ENCODE peak calls at places on chromosomes 13 and 19, in four cellular contexts. One of them, this sample, is unnamed.

GRCh38 chr13:50417597-50417996 is 402.4 kb downstream of the KCNRG start:
- DNase-seq in WTC11: no peak
- DNase-seq in K562: no peak
- DNase-seq in H1: no peak
- DNase-seq in this sample: no peak

GRCh38 chr13:113638806-113639205 is 19.2 kb downstream of the ATP4B start:
- DNase-seq in WTC11: no peak
- DNase-seq in K562: no peak
- DNase-seq in H1: no peak
- DNase-seq in this sample: no peak

GRCh38 chr13:99335603-99336002 is 28.4 kb upstream of the GPR183 start:
- DNase-seq in WTC11: no peak
- DNase-seq in K562: no peak
- DNase-seq in H1: no peak
- DNase-seq in this sample: no peak

GRCh38 chr13:103140001-103140671 is 73.9 kb upstream of the SLC10A2 start:
- DNase-seq in WTC11: peak
- DNase-seq in K562: peak
- DNase-seq in H1: no peak
- DNase-seq in this sample: peak

GRCh38 chr13:34340534-34340933 is 522.6 kb downstream of the RFC3 start:
- DNase-seq in WTC11: no peak
- DNase-seq in K562: no peak
- DNase-seq in H1: no peak
- DNase-seq in this sample: no peak

GRCh38 chr19:38718747-38719543 is 25.3 kb downstream of the CAPN12 start:
- DNase-seq in WTC11: peak
- DNase-seq in K562: peak
- DNase-seq in H1: no peak
- DNase-seq in this sample: peak

GRCh38 chr13:31328549-31329229 is 128.9 kb downstream of the B3GLCT start:
- DNase-seq in WTC11: no peak
- DNase-seq in K562: no peak
- DNase-seq in H1: no peak
- DNase-seq in this sample: no peak

GRCh38 chr19:1764293-1764683 is 11.0 kb downstream of the ONECUT3 start:
- DNase-seq in WTC11: no peak
- DNase-seq in K562: no peak
- DNase-seq in H1: no peak
- DNase-seq in this sample: no peak

GRCh38 chr13:60013166-60013565 is 150.6 kb downstream of the DIAPH3 start:
- DNase-seq in WTC11: no peak
- DNase-seq in K562: no peak
- DNase-seq in H1: no peak
- DNase-seq in this sample: no peak

GRCh38 chr19:29745253-29745652 is 30.2 kb upstream of the C19orf12 start:
- DNase-seq in WTC11: peak
- DNase-seq in K562: peak
- DNase-seq in H1: no peak
- DNase-seq in this sample: peak

GRCh38 chr13:20150561-20150960 is 10.3 kb downstream of the GJA3 start:
- DNase-seq in WTC11: no peak
- DNase-seq in K562: no peak
- DNase-seq in H1: no peak
- DNase-seq in this sample: no peak

GRCh38 chr13:110705356-110705825 is 525 bp downstream of the CARS2 start:
- DNase-seq in WTC11: no peak
- DNase-seq in K562: no peak
- DNase-seq in H1: no peak
- DNase-seq in this sample: no peak

GRCh38 chr13:75181906-75182305 is 300.1 kb downstream of the TBC1D4 start:
- DNase-seq in WTC11: no peak
- DNase-seq in K562: no peak
- DNase-seq in H1: no peak
- DNase-seq in this sample: no peak

GRCh38 chr13:66509176-66509575 is 721.0 kb downstream of the PCDH9 start:
- DNase-seq in WTC11: no peak
- DNase-seq in K562: no peak
- DNase-seq in H1: no peak
- DNase-seq in this sample: no peak

GRCh38 chr13:34913040-34913439 is 29.0 kb upstream of the NBEA start:
- DNase-seq in WTC11: peak
- DNase-seq in K562: no peak
- DNase-seq in H1: peak
- DNase-seq in this sample: no peak

GRCh38 chr13:102597029-102598015 is 536 bp downstream of the TPP2 start:
- DNase-seq in WTC11: no peak
- DNase-seq in K562: peak
- DNase-seq in H1: no peak
- DNase-seq in this sample: peak

GRCh38 chr13:76222511-76222910 is 586.4 kb downstream of the LMO7 start:
- DNase-seq in WTC11: no peak
- DNase-seq in K562: no peak
- DNase-seq in H1: no peak
- DNase-seq in this sample: no peak

GRCh38 chr19:53172892-53173291 is 14.0 kb upstream of the ZNF347 start:
- DNase-seq in WTC11: no peak
- DNase-seq in K562: no peak
- DNase-seq in H1: no peak
- DNase-seq in this sample: no peak

GRCh38 chr13:77831870-77832269 is 86.8 kb downstream of the EDNRB start:
- DNase-seq in WTC11: no peak
- DNase-seq in K562: no peak
- DNase-seq in H1: no peak
- DNase-seq in this sample: no peak

GRCh38 chr13:32905063-32905863 is 111.0 kb upstream of the KL start:
- DNase-seq in WTC11: no peak
- DNase-seq in K562: no peak
- DNase-seq in H1: no peak
- DNase-seq in this sample: no peak

GRCh38 chr19:51687791-51688664 is 5.1 kb upstream of the SPACA6 start:
- DNase-seq in WTC11: peak
- DNase-seq in K562: peak
- DNase-seq in H1: no peak
- DNase-seq in this sample: peak

GRCh38 chr19:13823901-13824300 is 28.7 kb downstream of the ZSWIM4 start:
- DNase-seq in WTC11: no peak
- DNase-seq in K562: no peak
- DNase-seq in H1: no peak
- DNase-seq in this sample: no peak

GRCh38 chr19:54426291-54426918 is 11.1 kb downstream of the TTYH1 start:
- DNase-seq in WTC11: no peak
- DNase-seq in K562: no peak
- DNase-seq in H1: no peak
- DNase-seq in this sample: no peak

GRCh38 chr13:75355609-75356008 is 126.4 kb downstream of the TBC1D4 start:
- DNase-seq in WTC11: no peak
- DNase-seq in K562: no peak
- DNase-seq in H1: no peak
- DNase-seq in this sample: no peak

GRCh38 chr13:98157188-98157587 is 14.3 kb downstream of the FARP1 start:
- DNase-seq in WTC11: no peak
- DNase-seq in K562: no peak
- DNase-seq in H1: no peak
- DNase-seq in this sample: no peak

GRCh38 chr19:48629599-48630288 is 7.4 kb downstream of the DBP start:
- DNase-seq in WTC11: peak
- DNase-seq in K562: no peak
- DNase-seq in H1: peak
- DNase-seq in this sample: peak

GRCh38 chr13:100235311-100235901 is 146.5 kb downstream of the PCCA start:
- DNase-seq in WTC11: no peak
- DNase-seq in K562: peak
- DNase-seq in H1: no peak
- DNase-seq in this sample: peak

GRCh38 chr19:52520013-52520412 is 7.5 kb upstream of the ZNF808 start:
- DNase-seq in WTC11: no peak
- DNase-seq in K562: no peak
- DNase-seq in H1: no peak
- DNase-seq in this sample: no peak

GRCh38 chr19:55600336-55601028 is 394 bp downstream of the ZNF524 start:
- DNase-seq in WTC11: peak
- DNase-seq in K562: no peak
- DNase-seq in H1: no peak
- DNase-seq in this sample: peak

GRCh38 chr13:21759911-21760310 is 89.0 kb downstream of the FGF9 start:
- DNase-seq in WTC11: no peak
- DNase-seq in K562: no peak
- DNase-seq in H1: no peak
- DNase-seq in this sample: no peak

GRCh38 chr13:59408738-59409137 is 755.0 kb downstream of the DIAPH3 start:
- DNase-seq in WTC11: no peak
- DNase-seq in K562: no peak
- DNase-seq in H1: no peak
- DNase-seq in this sample: no peak

GRCh38 chr13:113734826-113735125 is 24.2 kb upstream of the TMEM255B start:
- DNase-seq in WTC11: no peak
- DNase-seq in K562: no peak
- DNase-seq in H1: no peak
- DNase-seq in this sample: no peak

GRCh38 chr19:1923319-1923718 is 17.7 kb upstream of the CSNK1G2 start:
- DNase-seq in WTC11: no peak
- DNase-seq in K562: no peak
- DNase-seq in H1: no peak
- DNase-seq in this sample: no peak

GRCh38 chr13:102191951-102192461 is 209.8 kb downstream of the FGF14 start:
- DNase-seq in WTC11: no peak
- DNase-seq in K562: no peak
- DNase-seq in H1: no peak
- DNase-seq in this sample: no peak

GRCh38 chr13:97241761-97242160 is 19.6 kb downstream of the MBNL2 start:
- DNase-seq in WTC11: no peak
- DNase-seq in K562: no peak
- DNase-seq in H1: no peak
- DNase-seq in this sample: no peak

GRCh38 chr19:31118292-31118925 is 230.8 kb downstream of the TSHZ3 start:
- DNase-seq in WTC11: no peak
- DNase-seq in K562: no peak
- DNase-seq in H1: no peak
- DNase-seq in this sample: no peak

GRCh38 chr19:48806818-48807589 is 3.8 kb downstream of the BCAT2 start:
- DNase-seq in WTC11: peak
- DNase-seq in K562: peak
- DNase-seq in H1: no peak
- DNase-seq in this sample: peak

GRCh38 chr19:41774515-41774980 is 19.2 kb downstream of the CEACAM6 start:
- DNase-seq in WTC11: no peak
- DNase-seq in K562: no peak
- DNase-seq in H1: no peak
- DNase-seq in this sample: no peak
- TF ChIP-seq TEAD4 in WTC11: no peak
- TF ChIP-seq TEAD4 in K562: no peak
- TF ChIP-seq TEAD4 in H1: no peak
- TF ChIP-seq TEAD4 in this sample: no peak

GRCh38 chr19:37718357-37718756 is 1.2 kb downstream of the ZNF607 start:
- DNase-seq in WTC11: peak
- DNase-seq in K562: no peak
- DNase-seq in H1: no peak
- DNase-seq in this sample: peak
- TF ChIP-seq TEAD4 in WTC11: no peak
- TF ChIP-seq TEAD4 in K562: no peak
- TF ChIP-seq TEAD4 in H1: no peak
- TF ChIP-seq TEAD4 in this sample: no peak

DNA sequence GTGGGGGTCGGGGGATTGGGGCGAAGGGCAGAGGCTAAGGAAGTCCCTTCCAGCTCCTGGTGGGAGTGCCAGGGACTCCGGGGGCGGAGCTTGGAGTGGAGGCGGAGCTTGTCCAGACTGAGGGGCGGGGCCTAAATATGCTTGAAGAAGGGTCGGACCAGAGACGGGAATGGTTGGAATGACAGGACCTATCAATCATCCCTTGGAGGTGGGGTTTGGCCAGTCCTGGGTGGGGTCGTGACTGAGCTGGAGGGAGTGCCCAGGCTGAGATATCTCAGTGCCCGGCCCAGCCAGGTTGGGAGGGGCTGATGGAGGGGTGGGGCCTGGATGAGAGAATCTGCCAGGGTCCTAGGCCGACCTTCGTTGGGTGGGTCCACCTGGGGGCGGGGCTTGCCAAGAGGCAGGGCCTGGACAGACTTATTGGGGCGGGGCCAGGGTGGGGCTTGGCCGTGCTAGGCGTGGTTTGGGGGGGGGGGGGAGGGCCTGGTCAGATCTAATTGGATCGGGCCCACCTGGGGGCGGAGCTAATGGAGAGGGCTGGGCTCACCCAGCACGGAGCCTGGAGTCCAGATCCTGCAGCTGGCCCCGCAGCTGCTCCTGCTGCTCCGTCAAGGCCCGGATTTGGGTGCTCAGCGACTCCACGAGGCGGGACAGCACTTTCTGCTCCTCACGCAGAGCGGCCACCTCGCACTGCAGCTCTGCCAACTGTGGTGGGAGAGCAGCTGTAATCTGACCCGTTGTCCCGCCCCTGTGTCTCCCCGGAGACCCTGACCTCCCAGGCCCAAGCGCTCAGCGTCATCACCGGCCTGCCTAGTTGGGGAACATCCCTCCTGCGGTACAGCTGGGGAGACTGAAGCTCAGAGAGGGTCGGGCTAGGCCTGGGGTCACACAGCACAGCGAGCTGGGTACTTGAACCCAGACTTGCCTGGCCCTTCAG is 2.6 kb upstream of the WIZ start:
- DNase-seq in WTC11: peak
- DNase-seq in K562: peak
- DNase-seq in H1: peak
- DNase-seq in this sample: peak
- TF ChIP-seq TEAD4 in WTC11: no peak
- TF ChIP-seq TEAD4 in K562: no peak
- TF ChIP-seq TEAD4 in H1: peak
- TF ChIP-seq TEAD4 in this sample: no peak

GRCh38 chr19:4045597-4046361 is 20.9 kb downstream of the ZBTB7A start:
- DNase-seq in WTC11: no peak
- DNase-seq in K562: no peak
- DNase-seq in H1: no peak
- DNase-seq in this sample: no peak

GRCh38 chr19:4046946-4047683 is 19.6 kb downstream of the ZBTB7A start:
- DNase-seq in WTC11: no peak
- DNase-seq in K562: no peak
- DNase-seq in H1: no peak
- DNase-seq in this sample: no peak

GRCh38 chr19:4043966-4044365 is 22.7 kb downstream of the ZBTB7A start:
- DNase-seq in WTC11: no peak
- DNase-seq in K562: no peak
- DNase-seq in H1: no peak
- DNase-seq in this sample: no peak

GRCh38 chr19:4044927-4045557 is 21.7 kb downstream of the ZBTB7A start:
- DNase-seq in WTC11: no peak
- DNase-seq in K562: no peak
- DNase-seq in H1: no peak
- DNase-seq in this sample: no peak

DNA sequence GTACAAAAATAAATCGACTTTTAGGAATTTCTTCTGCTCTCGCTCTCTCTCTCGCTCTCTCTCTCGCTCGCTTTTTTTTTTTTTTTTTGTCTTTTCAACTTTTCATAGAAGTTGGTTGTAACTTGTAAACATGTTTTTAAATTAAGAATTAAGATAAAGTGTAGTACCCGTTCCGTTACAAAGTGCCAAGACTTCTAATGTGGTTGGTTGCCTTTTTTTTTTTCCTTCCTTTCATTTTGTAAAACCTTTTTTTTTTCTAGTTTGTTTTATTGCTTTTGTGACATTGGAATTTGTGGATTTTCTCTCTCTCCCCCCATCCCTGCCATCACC is 20.4 kb downstream of the ZBTB7A start:
- DNase-seq in WTC11: no peak
- DNase-seq in K562: no peak
- DNase-seq in H1: no peak
- DNase-seq in this sample: no peak
- TF ChIP-seq TEAD4 in WTC11: no peak
- TF ChIP-seq TEAD4 in K562: no peak
- TF ChIP-seq TEAD4 in H1: no peak
- TF ChIP-seq TEAD4 in this sample: no peak